ENCODE peak calls at places on chromosomes 1 and 21, in five cellular contexts. One of them, this sample, is unnamed.

GRCh38 chr21:35779690-35780570 is 280.4 kb downstream of the SETD4 start:
- DNase-seq in cardiac muscle cell: peak
- DNase-seq in body of pancreas: peak
- DNase-seq in psoas muscle: no peak
- DNase-seq in Peyer's patch: no peak
- DNase-seq in this sample: no peak

GRCh38 chr1:17709981-17710380 is 45.2 kb upstream of the ACTL8 start:
- DNase-seq in Peyer's patch: no peak
- DNase-seq in cardiac muscle cell: no peak
- DNase-seq in body of pancreas: no peak
- DNase-seq in psoas muscle: no peak
- DNase-seq in this sample: no peak

GRCh38 chr1:53398585-53399365 is 60.4 kb upstream of the DMRTB1 start:
- DNase-seq in Peyer's patch: no peak
- DNase-seq in psoas muscle: no peak
- DNase-seq in cardiac muscle cell: no peak
- DNase-seq in body of pancreas: no peak
- DNase-seq in this sample: peak

GRCh38 chr1:211326528-211327340 is at the start of gene TRAF5:
- DNase-seq in psoas muscle: peak
- DNase-seq in Peyer's patch: peak
- DNase-seq in cardiac muscle cell: peak
- DNase-seq in body of pancreas: peak
- DNase-seq in this sample: no peak

GRCh38 chr1:5914676-5915285 is 77.4 kb downstream of the NPHP4 start:
- DNase-seq in cardiac muscle cell: no peak
- DNase-seq in Peyer's patch: peak
- DNase-seq in body of pancreas: no peak
- DNase-seq in psoas muscle: no peak
- DNase-seq in this sample: peak

GRCh38 chr1:61797045-61797755 is 54.9 kb downstream of the PATJ start:
- DNase-seq in body of pancreas: no peak
- DNase-seq in psoas muscle: no peak
- DNase-seq in cardiac muscle cell: no peak
- DNase-seq in Peyer's patch: no peak
- DNase-seq in this sample: no peak

GRCh38 chr1:186175588-186175987 is 199.5 kb downstream of the TPR start:
- DNase-seq in body of pancreas: no peak
- DNase-seq in Peyer's patch: no peak
- DNase-seq in cardiac muscle cell: peak
- DNase-seq in psoas muscle: no peak
- DNase-seq in this sample: no peak

GRCh38 chr1:26161408-26162219 is 2.7 kb downstream of the FAM110D start:
- DNase-seq in body of pancreas: peak
- DNase-seq in cardiac muscle cell: peak
- DNase-seq in psoas muscle: peak
- DNase-seq in Peyer's patch: no peak
- DNase-seq in this sample: no peak

GRCh38 chr1:166117776-166118175 is 49.0 kb downstream of the FAM78B start:
- DNase-seq in Peyer's patch: no peak
- DNase-seq in body of pancreas: no peak
- DNase-seq in psoas muscle: no peak
- DNase-seq in cardiac muscle cell: no peak
- DNase-seq in this sample: no peak

GRCh38 chr1:229091721-229092136 is 179.2 kb upstream of the RAB4A start:
- DNase-seq in body of pancreas: no peak
- DNase-seq in Peyer's patch: no peak
- DNase-seq in psoas muscle: no peak
- DNase-seq in cardiac muscle cell: no peak
- DNase-seq in this sample: no peak

GRCh38 chr1:83064589-83065242 is 934.2 kb downstream of the TTLL7 start:
- DNase-seq in psoas muscle: no peak
- DNase-seq in body of pancreas: no peak
- DNase-seq in Peyer's patch: no peak
- DNase-seq in cardiac muscle cell: no peak
- DNase-seq in this sample: no peak

GRCh38 chr1:30801826-30802198 is 44.2 kb upstream of the LAPTM5 start:
- DNase-seq in body of pancreas: peak
- DNase-seq in psoas muscle: peak
- DNase-seq in cardiac muscle cell: peak
- DNase-seq in Peyer's patch: peak
- DNase-seq in this sample: peak

GRCh38 chr1:63691672-63692425 is 82.0 kb upstream of the ROR1 start:
- DNase-seq in psoas muscle: no peak
- DNase-seq in body of pancreas: peak
- DNase-seq in Peyer's patch: peak
- DNase-seq in cardiac muscle cell: peak
- DNase-seq in this sample: no peak

GRCh38 chr1:116152950-116153691 is 41.9 kb downstream of the MAB21L3 start:
- DNase-seq in psoas muscle: no peak
- DNase-seq in cardiac muscle cell: no peak
- DNase-seq in body of pancreas: peak
- DNase-seq in Peyer's patch: no peak
- DNase-seq in this sample: no peak

GRCh38 chr1:103859721-103860120 is 110.0 kb downstream of the AMY1C start:
- DNase-seq in body of pancreas: no peak
- DNase-seq in cardiac muscle cell: no peak
- DNase-seq in Peyer's patch: no peak
- DNase-seq in psoas muscle: no peak
- DNase-seq in this sample: no peak

GRCh38 chr21:26587621-26588260 is 14.7 kb upstream of the CYYR1 start:
- DNase-seq in body of pancreas: no peak
- DNase-seq in Peyer's patch: no peak
- DNase-seq in psoas muscle: no peak
- DNase-seq in cardiac muscle cell: peak
- DNase-seq in this sample: no peak

GRCh38 chr1:172966844-172967540 is 83.7 kb downstream of the TNFSF18 start:
- DNase-seq in cardiac muscle cell: peak
- DNase-seq in Peyer's patch: no peak
- DNase-seq in psoas muscle: no peak
- DNase-seq in body of pancreas: no peak
- DNase-seq in this sample: no peak

GRCh38 chr1:172960454-172961208 is 90.1 kb downstream of the TNFSF18 start:
- DNase-seq in psoas muscle: no peak
- DNase-seq in cardiac muscle cell: no peak
- DNase-seq in Peyer's patch: no peak
- DNase-seq in body of pancreas: peak
- DNase-seq in this sample: no peak

GRCh38 chr1:172969611-172970010 is 81.1 kb downstream of the TNFSF18 start:
- DNase-seq in body of pancreas: no peak
- DNase-seq in psoas muscle: no peak
- DNase-seq in Peyer's patch: no peak
- DNase-seq in cardiac muscle cell: peak
- DNase-seq in this sample: no peak

GRCh38 chr1:172967936-172968335 is 82.8 kb downstream of the TNFSF18 start:
- DNase-seq in body of pancreas: no peak
- DNase-seq in cardiac muscle cell: peak
- DNase-seq in Peyer's patch: no peak
- DNase-seq in psoas muscle: no peak
- DNase-seq in this sample: no peak

GRCh38 chr1:172964864-172965263 is 85.9 kb downstream of the TNFSF18 start:
- DNase-seq in Peyer's patch: no peak
- DNase-seq in body of pancreas: no peak
- DNase-seq in cardiac muscle cell: no peak
- DNase-seq in psoas muscle: no peak
- DNase-seq in this sample: no peak
- H3K4me3 ChIP-seq in Peyer's patch: no peak
- H3K4me3 ChIP-seq in body of pancreas: no peak
- H3K4me3 ChIP-seq in cardiac muscle cell: no peak
- H3K4me3 ChIP-seq in psoas muscle: no peak
- H3K4me3 ChIP-seq in this sample: no peak

GRCh38 chr1:9551984-9552383 is 12.7 kb downstream of the SLC25A33 start:
- DNase-seq in cardiac muscle cell: no peak
- DNase-seq in Peyer's patch: no peak
- DNase-seq in psoas muscle: no peak
- DNase-seq in body of pancreas: no peak
- DNase-seq in this sample: no peak
- H3K4me3 ChIP-seq in cardiac muscle cell: no peak
- H3K4me3 ChIP-seq in Peyer's patch: no peak
- H3K4me3 ChIP-seq in psoas muscle: no peak
- H3K4me3 ChIP-seq in body of pancreas: no peak
- H3K4me3 ChIP-seq in this sample: no peak

GRCh38 chr1:209613351-209614150 is 30.0 kb downstream of the CAMK1G start:
- DNase-seq in body of pancreas: no peak
- DNase-seq in cardiac muscle cell: no peak
- DNase-seq in Peyer's patch: no peak
- DNase-seq in psoas muscle: no peak
- DNase-seq in this sample: no peak
- H3K4me3 ChIP-seq in body of pancreas: no peak
- H3K4me3 ChIP-seq in cardiac muscle cell: no peak
- H3K4me3 ChIP-seq in Peyer's patch: no peak
- H3K4me3 ChIP-seq in psoas muscle: no peak
- H3K4me3 ChIP-seq in this sample: no peak

DNA sequence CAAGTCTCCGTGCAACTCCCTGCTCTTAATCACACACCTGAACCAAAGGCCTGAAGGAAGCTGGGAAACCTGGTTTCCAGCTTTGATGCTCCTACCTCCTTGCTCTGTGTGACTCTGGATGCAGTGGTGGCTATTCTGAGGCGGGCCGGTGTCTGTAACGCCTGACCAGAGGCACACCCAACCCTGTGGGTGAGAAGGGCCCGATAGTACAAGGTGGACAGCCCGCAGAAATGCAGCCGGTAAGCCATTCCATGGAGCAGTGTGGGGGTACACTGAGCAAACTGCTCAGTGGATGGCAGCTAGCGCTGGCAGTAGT is 36.1 kb downstream of the AHDC1 start:
- DNase-seq in cardiac muscle cell: no peak
- DNase-seq in body of pancreas: no peak
- DNase-seq in psoas muscle: no peak
- DNase-seq in Peyer's patch: no peak
- DNase-seq in this sample: no peak
- H3K4me3 ChIP-seq in cardiac muscle cell: no peak
- H3K4me3 ChIP-seq in body of pancreas: no peak
- H3K4me3 ChIP-seq in psoas muscle: peak
- H3K4me3 ChIP-seq in Peyer's patch: peak
- H3K4me3 ChIP-seq in this sample: peak

GRCh38 chr1:187244623-187245022 is 415.9 kb downstream of the PLA2G4A start:
- DNase-seq in psoas muscle: no peak
- DNase-seq in Peyer's patch: no peak
- DNase-seq in cardiac muscle cell: peak
- DNase-seq in body of pancreas: no peak
- DNase-seq in this sample: no peak
- H3K4me3 ChIP-seq in psoas muscle: no peak
- H3K4me3 ChIP-seq in Peyer's patch: no peak
- H3K4me3 ChIP-seq in cardiac muscle cell: no peak
- H3K4me3 ChIP-seq in body of pancreas: no peak
- H3K4me3 ChIP-seq in this sample: no peak

GRCh38 chr1:100926240-100926639 is 30.4 kb downstream of the SLC30A7 start:
- DNase-seq in psoas muscle: no peak
- DNase-seq in cardiac muscle cell: no peak
- DNase-seq in body of pancreas: no peak
- DNase-seq in Peyer's patch: no peak
- DNase-seq in this sample: no peak
- H3K4me3 ChIP-seq in psoas muscle: no peak
- H3K4me3 ChIP-seq in cardiac muscle cell: no peak
- H3K4me3 ChIP-seq in body of pancreas: no peak
- H3K4me3 ChIP-seq in Peyer's patch: no peak
- H3K4me3 ChIP-seq in this sample: no peak

This sample was measured in coronary artery.